ENCODE peak calls at places on chromosomes 16 and 17, in nine cellular contexts. H, U, I, R, X, O, G, N and C are unnamed samples.

GRCh38 chr17:27991594-27991993 is 50.9 kb upstream of the NLK start:
- DNase-seq in I (no peak), U (no peak), X (no peak), G (no peak), O (no peak), R (no peak), N (no peak), H (no peak), C (no peak)

GRCh38 chr16:78490847-78491246 is 391.4 kb downstream of the WWOX start:
- DNase-seq in G (no peak), N (no peak), O (no peak), R (no peak), U (no peak), I (no peak), X (peak), H (no peak), C (no peak)

GRCh38 chr17:41393294-41393693 is 4.1 kb downstream of the KRT31 start:
- DNase-seq in O (no peak), X (no peak), R (no peak), G (no peak), H (no peak), U (no peak), I (no peak), N (no peak), C (no peak)

GRCh38 chr17:1972429-1973160 is 52.5 kb downstream of the RTN4RL1 start:
- DNase-seq in U (peak), R (no peak), H (peak), O (no peak), N (no peak), G (no peak), I (no peak), X (peak), C (no peak)

GRCh38 chr16:80836846-80837245 is 32.4 kb upstream of the CDYL2 start:
- DNase-seq in O (no peak), I (no peak), H (no peak), X (no peak), N (no peak), R (no peak), G (no peak), U (no peak), C (no peak)

GRCh38 chr17:81246343-81246670 is 7.2 kb downstream of the NDUFAF8 start:
- DNase-seq in O (no peak), R (no peak), N (no peak), H (no peak), G (no peak), X (peak), I (no peak), U (no peak), C (no peak)

GRCh38 chr16:50563989-50564388 is 15.8 kb downstream of the NKD1 start:
- DNase-seq in H (no peak), I (no peak), G (no peak), U (no peak), R (no peak), X (no peak), O (no peak), N (no peak), C (no peak)

GRCh38 chr17:77465358-77466041 is 324.7 kb downstream of the SEC14L1 start:
- DNase-seq in U (peak), X (peak), N (peak), G (peak), H (peak), I (peak), O (no peak), R (peak), C (no peak)

GRCh38 chr17:78002166-78002565 is 43.7 kb downstream of the TNRC6C start:
- DNase-seq in G (no peak), R (no peak), I (no peak), O (no peak), U (no peak), N (no peak), H (no peak), X (no peak), C (no peak)